ENCODE peak calls at places on chromosome 10, in four cellular contexts. One of them, this sample, is unnamed.

GRCh38 chr10:68446179-68446578 is 25.6 kb downstream of the DNA2 start:
- DNase-seq in SK-N-SH: no peak
- DNase-seq in GM12878: no peak
- DNase-seq in H1: no peak
- DNase-seq in this sample: no peak

GRCh38 chr10:69484736-69485135 is 33.5 kb downstream of the TSPAN15 start:
- DNase-seq in SK-N-SH: no peak
- DNase-seq in GM12878: no peak
- DNase-seq in H1: no peak
- DNase-seq in this sample: no peak

GRCh38 chr10:35331894-35332640 is 4.2 kb upstream of the CCNY start:
- DNase-seq in SK-N-SH: no peak
- DNase-seq in GM12878: no peak
- DNase-seq in H1: no peak
- DNase-seq in this sample: no peak

GRCh38 chr10:97850446-97850845 is 803 bp downstream of the GOLGA7B start:
- DNase-seq in SK-N-SH: no peak
- DNase-seq in GM12878: no peak
- DNase-seq in H1: no peak
- DNase-seq in this sample: no peak

GRCh38 chr10:98269435-98269912 is 1.5 kb upstream of the LOXL4 start:
- DNase-seq in SK-N-SH: peak
- DNase-seq in GM12878: no peak
- DNase-seq in H1: peak
- DNase-seq in this sample: peak

GRCh38 chr10:9229702-9230101 is 1175.2 kb downstream of the GATA3 start:
- DNase-seq in SK-N-SH: no peak
- DNase-seq in GM12878: no peak
- DNase-seq in H1: no peak
- DNase-seq in this sample: no peak

GRCh38 chr10:119166564-119166963 is 1.1 kb upstream of the SFXN4 start:
- DNase-seq in SK-N-SH: no peak
- DNase-seq in GM12878: no peak
- DNase-seq in H1: no peak
- DNase-seq in this sample: no peak

GRCh38 chr10:35749230-35749629 is 107.1 kb upstream of the FZD8 start:
- DNase-seq in SK-N-SH: no peak
- DNase-seq in GM12878: no peak
- DNase-seq in H1: no peak
- DNase-seq in this sample: no peak

GRCh38 chr10:127882801-127883459 is 9.8 kb downstream of the CLRN3 start:
- DNase-seq in SK-N-SH: no peak
- DNase-seq in GM12878: no peak
- DNase-seq in H1: no peak
- DNase-seq in this sample: no peak

GRCh38 chr10:4596951-4597350 is 229.1 kb upstream of the AKR1E2 start:
- DNase-seq in SK-N-SH: no peak
- DNase-seq in GM12878: no peak
- DNase-seq in H1: no peak
- DNase-seq in this sample: no peak

GRCh38 chr10:50508315-50509051 is 115.3 kb downstream of the SGMS1 start:
- DNase-seq in SK-N-SH: no peak
- DNase-seq in GM12878: peak
- DNase-seq in H1: no peak
- DNase-seq in this sample: no peak

GRCh38 chr10:103479135-103479534 is at the start of gene CALHM3:
- DNase-seq in SK-N-SH: no peak
- DNase-seq in GM12878: no peak
- DNase-seq in H1: no peak
- DNase-seq in this sample: no peak

GRCh38 chr10:63133787-63134557 is 844 bp downstream of the NRBF2 start:
- DNase-seq in SK-N-SH: no peak
- DNase-seq in GM12878: no peak
- DNase-seq in H1: no peak
- DNase-seq in this sample: no peak

GRCh38 chr10:34761443-34761842 is 53.7 kb downstream of the PARD3 start:
- DNase-seq in SK-N-SH: no peak
- DNase-seq in GM12878: no peak
- DNase-seq in H1: no peak
- DNase-seq in this sample: no peak

GRCh38 chr10:86113501-86113900 is 253.1 kb downstream of the GRID1 start:
- DNase-seq in SK-N-SH: no peak
- DNase-seq in GM12878: no peak
- DNase-seq in H1: no peak
- DNase-seq in this sample: no peak

GRCh38 chr10:68212721-68213352 is 19.1 kb downstream of the ATOH7 start:
- DNase-seq in SK-N-SH: peak
- DNase-seq in GM12878: no peak
- DNase-seq in H1: no peak
- DNase-seq in this sample: peak

GRCh38 chr10:92901819-92902234 is 53.5 kb downstream of the EXOC6 start:
- DNase-seq in SK-N-SH: no peak
- DNase-seq in GM12878: peak
- DNase-seq in H1: no peak
- DNase-seq in this sample: no peak

GRCh38 chr10:114825513-114826253 is 4.1 kb downstream of the FHIP2A start:
- DNase-seq in SK-N-SH: no peak
- DNase-seq in GM12878: peak
- DNase-seq in H1: no peak
- DNase-seq in this sample: no peak

GRCh38 chr10:15123749-15124184 is 26.6 kb downstream of the RPP38 start:
- DNase-seq in SK-N-SH: no peak
- DNase-seq in GM12878: no peak
- DNase-seq in H1: no peak
- DNase-seq in this sample: peak

GRCh38 chr10:29882766-29883165 is 176.6 kb downstream of the JCAD start:
- DNase-seq in SK-N-SH: no peak
- DNase-seq in GM12878: no peak
- DNase-seq in H1: no peak
- DNase-seq in this sample: no peak

GRCh38 chr10:17665742-17666141 is 21.8 kb downstream of the STAM start:
- DNase-seq in SK-N-SH: no peak
- DNase-seq in GM12878: no peak
- DNase-seq in H1: no peak
- DNase-seq in this sample: no peak

GRCh38 chr10:18216482-18216881 is 76.3 kb downstream of the CACNB2 start:
- DNase-seq in SK-N-SH: peak
- DNase-seq in GM12878: no peak
- DNase-seq in H1: no peak
- DNase-seq in this sample: peak

GRCh38 chr10:108582888-108583287 is 1340.4 kb downstream of the XPNPEP1 start:
- DNase-seq in SK-N-SH: no peak
- DNase-seq in GM12878: no peak
- DNase-seq in H1: no peak
- DNase-seq in this sample: no peak

GRCh38 chr10:116831086-116831485 is 18.2 kb upstream of the ENO4 start:
- DNase-seq in SK-N-SH: no peak
- DNase-seq in GM12878: no peak
- DNase-seq in H1: no peak
- DNase-seq in this sample: no peak
- TF ChIP-seq JUND in SK-N-SH: no peak
- TF ChIP-seq JUND in GM12878: no peak
- TF ChIP-seq JUND in H1: no peak
- TF ChIP-seq JUND in this sample: no peak

DNA sequence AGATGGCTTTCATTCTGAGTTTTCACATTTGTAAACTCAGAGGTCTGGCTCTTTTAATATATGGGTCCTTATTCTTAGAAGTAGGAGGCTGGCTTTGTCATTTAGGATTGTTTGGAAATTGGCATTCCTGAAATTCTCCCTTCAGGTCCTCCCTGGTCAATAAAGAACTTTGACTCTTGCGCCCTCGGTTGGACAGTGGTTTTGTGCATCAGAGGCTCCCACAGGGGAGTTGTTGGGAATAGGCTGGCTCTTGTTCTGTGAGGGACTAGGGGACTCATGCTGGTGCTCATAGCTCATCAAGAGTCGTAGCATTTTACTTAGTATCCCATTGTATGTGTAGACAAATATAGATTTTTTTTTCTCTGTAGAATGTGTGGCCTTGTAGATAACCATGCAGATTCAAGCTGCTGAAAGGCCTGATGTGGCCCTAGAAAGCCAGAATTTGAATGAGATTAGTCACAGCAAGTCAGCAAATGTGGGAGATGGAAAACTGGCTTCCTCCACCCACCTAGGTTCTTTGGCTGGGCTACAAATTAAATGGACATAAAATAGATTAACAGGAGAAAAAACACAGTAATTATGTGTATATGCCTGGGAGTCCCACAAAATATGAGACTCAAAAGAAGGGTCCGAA is 94.7 kb upstream of the BTBD16 start:
- DNase-seq in SK-N-SH: no peak
- DNase-seq in GM12878: no peak
- DNase-seq in H1: no peak
- DNase-seq in this sample: no peak
- TF ChIP-seq JUND in SK-N-SH: no peak
- TF ChIP-seq JUND in GM12878: no peak
- TF ChIP-seq JUND in H1: no peak
- TF ChIP-seq JUND in this sample: no peak

DNA sequence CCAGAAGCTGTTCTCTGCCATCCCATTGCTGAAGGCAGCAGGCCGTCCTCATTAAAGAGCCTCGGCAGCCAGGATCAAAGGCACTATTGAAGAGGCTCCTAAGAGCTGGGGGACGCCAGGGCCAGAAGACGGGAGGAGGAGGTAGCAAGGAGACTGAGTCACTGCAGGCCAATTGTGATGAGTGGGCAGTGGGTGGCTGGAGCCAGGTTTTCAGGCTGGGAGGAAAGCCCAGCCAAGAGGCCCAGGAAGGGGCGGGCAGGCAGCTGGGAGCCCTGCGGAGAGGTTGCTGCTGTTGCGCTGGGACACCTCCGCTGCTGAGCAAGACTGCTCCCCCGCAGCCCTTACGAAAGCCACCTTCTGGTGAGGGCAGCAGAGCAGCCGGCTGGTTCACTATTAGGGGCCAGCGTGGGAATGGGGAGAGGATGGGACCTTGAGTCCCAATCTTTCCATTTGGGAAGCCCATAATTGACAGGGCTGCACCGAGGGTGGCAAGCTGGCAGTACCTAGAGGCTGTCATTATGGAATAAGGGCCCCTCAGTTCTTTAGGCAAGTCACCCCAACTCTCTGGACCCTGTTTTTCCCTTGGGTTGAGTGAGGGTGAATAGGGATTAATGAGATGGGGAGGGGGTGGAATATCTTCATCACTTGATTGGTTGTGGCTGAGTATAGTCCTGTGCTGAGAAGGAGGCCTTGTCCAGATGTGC is 48.4 kb downstream of the UNC5B start:
- DNase-seq in SK-N-SH: no peak
- DNase-seq in GM12878: no peak
- DNase-seq in H1: no peak
- DNase-seq in this sample: no peak
- TF ChIP-seq JUND in SK-N-SH: peak
- TF ChIP-seq JUND in GM12878: no peak
- TF ChIP-seq JUND in H1: no peak
- TF ChIP-seq JUND in this sample: no peak

GRCh38 chr10:78182841-78183240 is 149.2 kb downstream of the RPS24 start:
- DNase-seq in SK-N-SH: no peak
- DNase-seq in GM12878: no peak
- DNase-seq in H1: no peak
- DNase-seq in this sample: no peak

GRCh38 chr10:78187371-78187770 is 153.7 kb downstream of the RPS24 start:
- DNase-seq in SK-N-SH: no peak
- DNase-seq in GM12878: no peak
- DNase-seq in H1: no peak
- DNase-seq in this sample: no peak

GRCh38 chr10:78188459-78188858 is 154.8 kb downstream of the RPS24 start:
- DNase-seq in SK-N-SH: no peak
- DNase-seq in GM12878: no peak
- DNase-seq in H1: no peak
- DNase-seq in this sample: no peak

GRCh38 chr10:78184851-78185692 is 151.4 kb downstream of the RPS24 start:
- DNase-seq in SK-N-SH: no peak
- DNase-seq in GM12878: no peak
- DNase-seq in H1: no peak
- DNase-seq in this sample: no peak

DNA sequence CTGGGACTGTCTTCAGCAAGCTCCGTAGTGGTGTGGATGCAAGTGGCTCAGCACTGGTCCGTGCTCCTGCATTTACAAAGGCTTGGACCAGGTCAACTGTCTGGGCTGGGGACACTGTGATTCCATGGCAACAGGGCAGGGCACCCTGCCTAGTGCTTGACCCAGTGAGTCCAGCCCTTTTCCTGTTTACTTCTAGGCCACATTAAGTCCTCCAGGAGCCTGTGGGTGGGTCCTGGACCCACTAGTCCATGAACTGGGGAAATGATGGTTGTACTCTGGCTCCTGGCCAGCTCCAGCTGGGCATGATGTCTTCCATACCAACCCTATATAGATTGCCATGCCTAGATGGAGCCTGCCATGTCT is 152.0 kb downstream of the RPS24 start:
- DNase-seq in SK-N-SH: no peak
- DNase-seq in GM12878: no peak
- DNase-seq in H1: no peak
- DNase-seq in this sample: no peak
- TF ChIP-seq JUND in SK-N-SH: no peak
- TF ChIP-seq JUND in GM12878: no peak
- TF ChIP-seq JUND in H1: no peak
- TF ChIP-seq JUND in this sample: no peak

DNA sequence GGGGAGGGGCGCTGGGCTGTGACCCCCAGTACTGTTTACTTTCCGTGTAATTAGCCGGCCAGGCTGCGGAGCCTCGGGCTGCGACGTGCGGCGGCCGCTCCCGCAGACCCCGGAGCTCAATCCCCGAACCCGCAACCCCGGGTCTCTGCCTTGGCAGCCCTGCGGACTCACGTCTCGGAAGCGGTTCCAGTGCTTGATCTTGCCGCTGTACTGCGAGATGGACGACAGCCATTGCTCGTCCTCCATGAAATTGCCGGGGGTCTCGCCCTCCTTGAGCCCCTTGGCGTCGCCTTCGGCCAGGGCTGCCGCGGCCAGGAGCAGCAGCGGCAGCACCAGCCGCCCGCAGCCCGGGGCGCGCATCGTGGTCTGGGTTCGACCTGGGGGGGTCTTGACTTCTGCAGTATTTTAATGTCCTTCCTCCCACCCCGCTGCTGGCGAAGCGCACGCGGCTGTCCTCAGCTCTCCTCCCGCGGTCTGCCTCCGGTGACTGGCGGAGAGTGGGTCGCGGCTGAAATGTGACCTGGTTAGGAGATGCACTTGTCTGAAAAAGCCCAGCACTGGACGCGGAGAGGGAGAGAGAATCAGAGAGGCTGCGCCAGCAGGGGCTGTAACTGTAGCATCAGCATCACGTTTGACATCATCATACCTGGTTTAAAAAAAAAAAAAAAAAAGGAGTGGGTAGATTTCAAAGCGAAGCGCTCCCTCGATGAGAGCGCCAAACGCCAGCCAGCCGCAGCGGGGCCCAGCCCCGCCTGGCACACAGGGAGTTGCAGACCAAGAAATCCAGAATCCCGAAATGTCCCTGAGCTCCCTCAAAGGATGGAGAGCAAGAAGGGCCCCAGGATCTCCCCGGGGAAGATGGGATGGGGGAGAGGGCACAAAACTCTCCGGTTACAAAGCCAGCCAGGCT is at the start of gene SPOCK2:
- DNase-seq in SK-N-SH: peak
- DNase-seq in GM12878: no peak
- DNase-seq in H1: no peak
- DNase-seq in this sample: no peak
- TF ChIP-seq JUND in SK-N-SH: no peak
- TF ChIP-seq JUND in GM12878: no peak
- TF ChIP-seq JUND in H1: no peak
- TF ChIP-seq JUND in this sample: no peak

This sample was measured in T47D.